ENCODE peak calls at places on chromosomes 7 and 10, in eight cellular contexts. One of them, this sample, is unnamed.

GRCh38 chr7:93211228-93211818 is 14.9 kb downstream of the HEPACAM2 start:
- DNase-seq in neuronal stem cell: no peak
- DNase-seq in CD8-positive, alpha-beta memory T cell: no peak
- DNase-seq in AG04450: no peak
- DNase-seq in DND-41: no peak
- DNase-seq in HL-60: no peak
- DNase-seq in H9: no peak
- DNase-seq in epithelial cell of prostate: no peak
- DNase-seq in this sample: no peak

GRCh38 chr10:71388736-71389310 is 7.9 kb upstream of the CDH23 start:
- DNase-seq in neuronal stem cell: no peak
- DNase-seq in CD8-positive, alpha-beta memory T cell: no peak
- DNase-seq in AG04450: no peak
- DNase-seq in DND-41: no peak
- DNase-seq in HL-60: no peak
- DNase-seq in H9: no peak
- DNase-seq in epithelial cell of prostate: no peak
- DNase-seq in this sample: no peak

GRCh38 chr7:130397472-130397871 is 17.2 kb downstream of the CPA1 start:
- DNase-seq in neuronal stem cell: no peak
- DNase-seq in CD8-positive, alpha-beta memory T cell: no peak
- DNase-seq in AG04450: no peak
- DNase-seq in DND-41: no peak
- DNase-seq in HL-60: no peak
- DNase-seq in H9: no peak
- DNase-seq in epithelial cell of prostate: no peak
- DNase-seq in this sample: no peak

GRCh38 chr7:142557971-142558582 is 191.2 kb upstream of the PRSS1 start:
- DNase-seq in neuronal stem cell: peak; percentile 9
- DNase-seq in CD8-positive, alpha-beta memory T cell: peak; percentile 12
- DNase-seq in AG04450: no peak
- DNase-seq in DND-41: peak; percentile 73
- DNase-seq in HL-60: no peak
- DNase-seq in H9: peak; percentile 70
- DNase-seq in epithelial cell of prostate: no peak
- DNase-seq in this sample: no peak

GRCh38 chr10:34292178-34292565 is 522.9 kb downstream of the PARD3 start:
- DNase-seq in neuronal stem cell: no peak
- DNase-seq in CD8-positive, alpha-beta memory T cell: no peak
- DNase-seq in AG04450: no peak
- DNase-seq in DND-41: no peak
- DNase-seq in HL-60: no peak
- DNase-seq in H9: no peak
- DNase-seq in epithelial cell of prostate: no peak
- DNase-seq in this sample: no peak

GRCh38 chr7:47546171-47546570 is 35.7 kb downstream of the TNS3 start:
- DNase-seq in neuronal stem cell: no peak
- DNase-seq in CD8-positive, alpha-beta memory T cell: no peak
- DNase-seq in AG04450: no peak
- DNase-seq in DND-41: no peak
- DNase-seq in HL-60: no peak
- DNase-seq in H9: no peak
- DNase-seq in epithelial cell of prostate: no peak
- DNase-seq in this sample: no peak

GRCh38 chr7:51295435-51296269 is 21.0 kb downstream of the COBL start:
- DNase-seq in neuronal stem cell: no peak
- DNase-seq in CD8-positive, alpha-beta memory T cell: no peak
- DNase-seq in AG04450: no peak
- DNase-seq in DND-41: no peak
- DNase-seq in HL-60: no peak
- DNase-seq in H9: no peak
- DNase-seq in epithelial cell of prostate: no peak
- DNase-seq in this sample: no peak

GRCh38 chr10:85594239-85594638 is 772.4 kb downstream of the GRID1 start:
- DNase-seq in neuronal stem cell: no peak
- DNase-seq in CD8-positive, alpha-beta memory T cell: no peak
- DNase-seq in AG04450: no peak
- DNase-seq in DND-41: no peak
- DNase-seq in HL-60: no peak
- DNase-seq in H9: no peak
- DNase-seq in epithelial cell of prostate: no peak
- DNase-seq in this sample: no peak

GRCh38 chr7:107069457-107069856 is 25.0 kb downstream of the PRKAR2B start:
- DNase-seq in neuronal stem cell: no peak
- DNase-seq in CD8-positive, alpha-beta memory T cell: no peak
- DNase-seq in AG04450: no peak
- DNase-seq in DND-41: no peak
- DNase-seq in HL-60: no peak
- DNase-seq in H9: no peak
- DNase-seq in epithelial cell of prostate: no peak
- DNase-seq in this sample: no peak

GRCh38 chr7:28298870-28299484 is 113.3 kb upstream of the CREB5 start:
- DNase-seq in neuronal stem cell: peak; percentile 35
- DNase-seq in CD8-positive, alpha-beta memory T cell: no peak
- DNase-seq in AG04450: no peak
- DNase-seq in DND-41: no peak
- DNase-seq in HL-60: no peak
- DNase-seq in H9: peak; percentile 74
- DNase-seq in epithelial cell of prostate: no peak
- DNase-seq in this sample: no peak

GRCh38 chr10:89504691-89505090 is 30.7 kb downstream of the SLC16A12 start:
- DNase-seq in neuronal stem cell: no peak
- DNase-seq in CD8-positive, alpha-beta memory T cell: no peak
- DNase-seq in AG04450: no peak
- DNase-seq in DND-41: no peak
- DNase-seq in HL-60: no peak
- DNase-seq in H9: no peak
- DNase-seq in epithelial cell of prostate: no peak
- DNase-seq in this sample: no peak

GRCh38 chr10:42785759-42786158 is 3.2 kb downstream of the BMS1 start:
- DNase-seq in neuronal stem cell: no peak
- DNase-seq in CD8-positive, alpha-beta memory T cell: no peak
- DNase-seq in AG04450: no peak
- DNase-seq in DND-41: no peak
- DNase-seq in HL-60: no peak
- DNase-seq in H9: no peak
- DNase-seq in epithelial cell of prostate: no peak
- DNase-seq in this sample: no peak

DNA sequence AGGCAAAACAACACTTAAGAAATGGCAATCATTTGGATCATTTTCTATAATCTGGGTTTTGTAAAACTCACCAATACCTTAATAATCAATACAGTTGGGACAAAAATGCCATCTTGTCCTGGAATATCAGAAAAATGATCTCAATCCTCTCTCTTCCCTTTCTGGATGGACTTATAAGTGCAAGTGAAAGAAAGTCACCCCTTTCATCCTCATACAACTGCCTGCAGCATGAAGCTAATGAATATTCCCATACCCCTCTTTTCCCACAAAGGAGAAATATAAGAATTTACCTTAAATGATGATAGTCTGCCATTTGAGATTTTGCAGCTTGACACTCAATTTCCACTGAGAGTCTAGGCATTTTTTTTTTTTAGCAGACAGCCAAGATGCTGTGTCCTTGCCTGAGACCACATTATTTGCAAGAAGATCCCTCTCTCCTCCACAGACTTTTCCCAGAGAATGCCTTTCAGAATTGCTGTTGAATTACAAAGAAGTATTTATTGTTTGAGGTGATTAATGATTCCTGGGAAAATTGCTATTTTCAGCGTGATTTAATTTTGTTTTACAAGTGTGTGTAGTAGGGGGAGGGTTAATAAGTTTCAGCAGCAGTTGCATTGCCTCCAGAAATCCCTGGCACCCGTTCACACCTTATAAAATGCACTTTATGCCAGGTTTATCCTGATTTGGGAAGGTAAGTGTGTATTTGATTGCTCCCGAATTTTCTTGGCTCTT is 3.8 kb downstream of the HOXA4 start:
- DNase-seq in neuronal stem cell: no peak
- DNase-seq in CD8-positive, alpha-beta memory T cell: no peak
- DNase-seq in AG04450: no peak
- DNase-seq in DND-41: no peak
- DNase-seq in HL-60: no peak
- DNase-seq in H9: no peak
- DNase-seq in epithelial cell of prostate: no peak
- DNase-seq in this sample: no peak
- H3K27ac ChIP-seq in neuronal stem cell: no peak overlapping the region
- H3K27ac ChIP-seq in CD8-positive, alpha-beta memory T cell: no peak overlapping the region
- H3K27ac ChIP-seq in AG04450: no peak overlapping the region
- H3K27ac ChIP-seq in DND-41: no peak overlapping the region
- H3K27ac ChIP-seq in HL-60: no peak overlapping the region
- H3K27ac ChIP-seq in H9: no peak overlapping the region
- H3K27ac ChIP-seq in epithelial cell of prostate: no peak overlapping the region
- H3K27ac ChIP-seq in this sample: peak overlapping the region; percentile 92

GRCh38 chr7:34090796-34091195 is 185.5 kb downstream of the BMPER start:
- DNase-seq in neuronal stem cell: no peak
- DNase-seq in CD8-positive, alpha-beta memory T cell: no peak
- DNase-seq in AG04450: no peak
- DNase-seq in DND-41: no peak
- DNase-seq in HL-60: no peak
- DNase-seq in H9: no peak
- DNase-seq in epithelial cell of prostate: no peak
- DNase-seq in this sample: no peak

GRCh38 chr7:34084651-34085050 is 179.3 kb downstream of the BMPER start:
- DNase-seq in neuronal stem cell: no peak
- DNase-seq in CD8-positive, alpha-beta memory T cell: no peak
- DNase-seq in AG04450: no peak
- DNase-seq in DND-41: no peak
- DNase-seq in HL-60: no peak
- DNase-seq in H9: no peak
- DNase-seq in epithelial cell of prostate: no peak
- DNase-seq in this sample: no peak

GRCh38 chr7:34091330-34091917 is 186.1 kb downstream of the BMPER start:
- DNase-seq in neuronal stem cell: peak; percentile 29
- DNase-seq in CD8-positive, alpha-beta memory T cell: no peak
- DNase-seq in AG04450: peak; percentile 18
- DNase-seq in DND-41: no peak
- DNase-seq in HL-60: no peak
- DNase-seq in H9: peak; percentile 37
- DNase-seq in epithelial cell of prostate: no peak
- DNase-seq in this sample: no peak

GRCh38 chr7:34086064-34086463 is 180.7 kb downstream of the BMPER start:
- DNase-seq in neuronal stem cell: no peak
- DNase-seq in CD8-positive, alpha-beta memory T cell: no peak
- DNase-seq in AG04450: no peak
- DNase-seq in DND-41: no peak
- DNase-seq in HL-60: no peak
- DNase-seq in H9: no peak
- DNase-seq in epithelial cell of prostate: no peak
- DNase-seq in this sample: no peak

GRCh38 chr7:34087892-34088891 is 182.9 kb downstream of the BMPER start:
- DNase-seq in neuronal stem cell: peak; percentile 32
- DNase-seq in CD8-positive, alpha-beta memory T cell: no peak
- DNase-seq in AG04450: no peak
- DNase-seq in DND-41: no peak
- DNase-seq in HL-60: no peak
- DNase-seq in H9: peak; percentile 79
- DNase-seq in epithelial cell of prostate: no peak
- DNase-seq in this sample: no peak
- H3K27ac ChIP-seq in neuronal stem cell: no peak overlapping the region
- H3K27ac ChIP-seq in CD8-positive, alpha-beta memory T cell: no peak overlapping the region
- H3K27ac ChIP-seq in AG04450: no peak overlapping the region
- H3K27ac ChIP-seq in DND-41: no peak overlapping the region
- H3K27ac ChIP-seq in HL-60: no peak overlapping the region
- H3K27ac ChIP-seq in H9: no peak overlapping the region
- H3K27ac ChIP-seq in epithelial cell of prostate: no peak overlapping the region
- H3K27ac ChIP-seq in this sample: no peak overlapping the region

DNA sequence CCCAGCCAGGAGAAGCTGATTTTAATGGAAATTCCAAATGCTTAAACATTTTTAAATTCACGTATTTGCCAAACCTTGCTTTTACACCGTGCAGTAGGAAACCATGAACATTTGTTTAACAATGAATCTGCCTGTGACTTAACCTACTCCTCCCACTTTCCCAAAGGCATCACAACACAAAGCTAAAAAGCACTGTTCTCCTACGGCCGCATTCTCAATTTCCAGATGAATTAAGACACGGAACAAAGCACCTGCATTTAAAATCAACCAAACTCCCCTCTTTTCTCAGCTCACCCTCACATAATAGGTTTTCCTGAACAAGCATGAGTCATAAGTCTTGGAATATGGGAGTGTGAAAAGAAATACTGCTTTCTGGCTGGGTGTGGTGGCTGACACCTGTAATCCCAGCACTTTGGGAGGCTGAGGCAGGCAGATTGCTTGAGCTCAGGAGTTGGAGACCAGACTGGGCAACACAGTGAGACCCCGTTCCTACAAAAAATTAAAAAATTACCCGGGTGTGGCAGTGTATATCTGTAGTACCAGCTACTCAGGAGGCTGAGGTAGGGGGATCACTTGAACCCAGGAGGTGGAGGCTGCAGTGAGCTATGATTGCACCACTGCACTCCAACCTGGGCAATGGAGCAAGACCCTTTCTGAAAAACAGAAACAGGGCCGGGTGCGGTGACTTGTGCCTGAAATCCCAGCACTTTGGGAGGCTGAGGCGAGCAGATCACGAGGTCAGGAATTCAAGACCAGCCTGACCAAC is 51.7 kb upstream of the CYTH3 start:
- DNase-seq in neuronal stem cell: no peak
- DNase-seq in CD8-positive, alpha-beta memory T cell: no peak
- DNase-seq in AG04450: no peak
- DNase-seq in DND-41: no peak
- DNase-seq in HL-60: no peak
- DNase-seq in H9: no peak
- DNase-seq in epithelial cell of prostate: no peak
- DNase-seq in this sample: no peak
- H3K27ac ChIP-seq in neuronal stem cell: no peak overlapping the region
- H3K27ac ChIP-seq in CD8-positive, alpha-beta memory T cell: no peak overlapping the region
- H3K27ac ChIP-seq in AG04450: no peak overlapping the region
- H3K27ac ChIP-seq in DND-41: no peak overlapping the region
- H3K27ac ChIP-seq in HL-60: no peak overlapping the region
- H3K27ac ChIP-seq in H9: no peak overlapping the region
- H3K27ac ChIP-seq in epithelial cell of prostate: no peak overlapping the region
- H3K27ac ChIP-seq in this sample: no peak overlapping the region

GRCh38 chr10:93947524-93947923 is 46.2 kb upstream of the PLCE1 start:
- DNase-seq in neuronal stem cell: no peak
- DNase-seq in CD8-positive, alpha-beta memory T cell: no peak
- DNase-seq in AG04450: no peak
- DNase-seq in DND-41: no peak
- DNase-seq in HL-60: no peak
- DNase-seq in H9: no peak
- DNase-seq in epithelial cell of prostate: no peak
- DNase-seq in this sample: no peak

GRCh38 chr10:93941603-93942002 is 47.8 kb downstream of the SLC35G1 start:
- DNase-seq in neuronal stem cell: no peak
- DNase-seq in CD8-positive, alpha-beta memory T cell: no peak
- DNase-seq in AG04450: no peak
- DNase-seq in DND-41: no peak
- DNase-seq in HL-60: no peak
- DNase-seq in H9: no peak
- DNase-seq in epithelial cell of prostate: no peak
- DNase-seq in this sample: no peak

GRCh38 chr10:93951905-93952304 is 41.8 kb upstream of the PLCE1 start:
- DNase-seq in neuronal stem cell: no peak
- DNase-seq in CD8-positive, alpha-beta memory T cell: no peak
- DNase-seq in AG04450: no peak
- DNase-seq in DND-41: no peak
- DNase-seq in HL-60: no peak
- DNase-seq in H9: no peak
- DNase-seq in epithelial cell of prostate: no peak
- DNase-seq in this sample: no peak

GRCh38 chr10:93945814-93946213 is 47.9 kb upstream of the PLCE1 start:
- DNase-seq in neuronal stem cell: no peak
- DNase-seq in CD8-positive, alpha-beta memory T cell: no peak
- DNase-seq in AG04450: no peak
- DNase-seq in DND-41: no peak
- DNase-seq in HL-60: no peak
- DNase-seq in H9: no peak
- DNase-seq in epithelial cell of prostate: no peak
- DNase-seq in this sample: no peak

GRCh38 chr10:93947055-93947454 is 46.7 kb upstream of the PLCE1 start:
- DNase-seq in neuronal stem cell: no peak
- DNase-seq in CD8-positive, alpha-beta memory T cell: no peak
- DNase-seq in AG04450: peak; percentile 60
- DNase-seq in DND-41: no peak
- DNase-seq in HL-60: no peak
- DNase-seq in H9: no peak
- DNase-seq in epithelial cell of prostate: no peak
- DNase-seq in this sample: no peak
- H3K27ac ChIP-seq in neuronal stem cell: no peak overlapping the region
- H3K27ac ChIP-seq in CD8-positive, alpha-beta memory T cell: no peak overlapping the region
- H3K27ac ChIP-seq in AG04450: peak overlapping the region; percentile 63
- H3K27ac ChIP-seq in DND-41: no peak overlapping the region
- H3K27ac ChIP-seq in HL-60: no peak overlapping the region
- H3K27ac ChIP-seq in H9: no peak overlapping the region
- H3K27ac ChIP-seq in epithelial cell of prostate: no peak overlapping the region
- H3K27ac ChIP-seq in this sample: no peak overlapping the region